ENCODE peak calls at places on chromosomes 3 and 15, in nine cellular contexts. G, F, U, N, Q, H, J, O and M are unnamed samples.

GRCh38 chr3:51932471-51933370 is 9.0 kb downstream of the RRP9 start:
- DNase-seq in H (no peak), J (no peak), F (no peak), N (no peak), U (no peak), O (no peak), Q (no peak), G (no peak), M (no peak)

GRCh38 chr15:38991701-38992100 is 427.1 kb upstream of the RASGRP1 start:
- DNase-seq in F (no peak), G (no peak), H (no peak), J (no peak), U (no peak), N (no peak), O (no peak), Q (no peak), M (no peak)

GRCh38 chr3:195094211-195094921 is 176.6 kb downstream of the XXYLT1 start:
- DNase-seq in O (no peak), J (no peak), N (no peak), G (no peak), Q (no peak), F (peak), U (peak), H (no peak), M (peak)

GRCh38 chr3:41199866-41200668 is 762 bp downstream of the CTNNB1 start:
- DNase-seq in Q (peak), J (peak), O (no peak), G (no peak), U (peak), H (no peak), F (no peak), N (peak), M (no peak)

GRCh38 chr3:28317438-28318022 is 31.0 kb upstream of the ZCWPW2 start:
- DNase-seq in Q (peak), F (no peak), G (no peak), H (no peak), U (peak), N (no peak), J (no peak), O (peak), M (no peak)

GRCh38 chr3:123652346-123652984 is 67.6 kb upstream of the HACD2 start:
- DNase-seq in Q (peak), H (no peak), F (peak), U (peak), O (peak), G (peak), N (no peak), J (peak), M (peak)

GRCh38 chr3:57604971-57605370 is 7.8 kb upstream of the ARF4 start:
- DNase-seq in F (no peak), G (no peak), N (no peak), O (no peak), Q (no peak), J (no peak), U (no peak), H (no peak), M (no peak)

GRCh38 chr3:70360985-70361384 is 48.5 kb upstream of the MDFIC2 start:
- DNase-seq in F (no peak), H (no peak), N (no peak), Q (peak), G (no peak), O (no peak), U (peak), J (no peak), M (no peak)

GRCh38 chr15:24848050-24848449 is 106.7 kb upstream of the SNRPN start:
- DNase-seq in U (no peak), G (no peak), N (no peak), J (peak), H (no peak), F (peak), O (no peak), Q (no peak), M (no peak)

GRCh38 chr3:1578105-1578833 is 485.4 kb downstream of the CNTN6 start:
- DNase-seq in G (no peak), F (no peak), N (no peak), Q (no peak), H (no peak), J (no peak), U (no peak), O (no peak), M (no peak)

GRCh38 chr3:3069723-3070122 is 40.5 kb downstream of the IL5RA start:
- DNase-seq in H (no peak), G (no peak), F (no peak), N (no peak), J (no peak), O (no peak), Q (peak), U (no peak), M (no peak)

GRCh38 chr15:57326196-57326595 is 50.1 kb upstream of the CGNL1 start:
- DNase-seq in U (no peak), G (no peak), J (no peak), Q (no peak), F (no peak), H (no peak), N (no peak), O (no peak), M (no peak)

GRCh38 chr15:68658151-68658550 is 79.4 kb downstream of the CORO2B start:
- DNase-seq in G (peak), F (peak), N (no peak), J (peak), U (no peak), O (no peak), H (no peak), Q (no peak), M (no peak)

GRCh38 chr15:74253276-74253921 is 17.3 kb downstream of the CCDC33 start:
- DNase-seq in G (no peak), U (peak), O (no peak), J (no peak), F (no peak), H (no peak), Q (peak), N (no peak), M (no peak)

GRCh38 chr3:123876858-123877257 is 7.3 kb downstream of the MYLK start:
- DNase-seq in J (no peak), G (no peak), U (no peak), N (no peak), O (no peak), Q (no peak), H (no peak), F (no peak), M (no peak)

GRCh38 chr3:182490601-182491485 is 302.5 kb upstream of the ATP11B start:
- DNase-seq in Q (peak), N (no peak), U (peak), F (no peak), G (peak), O (peak), J (no peak), H (no peak), M (no peak)

GRCh38 chr3:193831495-193832455 is 238.8 kb downstream of the OPA1 start:
- DNase-seq in F (no peak), Q (peak), G (peak), N (no peak), H (no peak), J (peak), U (peak), O (no peak), M (no peak)

GRCh38 chr3:146313411-146314111 is 62.7 kb upstream of the PLSCR4 start:
- DNase-seq in U (peak), Q (peak), F (no peak), O (no peak), N (no peak), J (no peak), G (no peak), H (no peak), M (no peak)

GRCh38 chr3:187259171-187259570 is 32.4 kb downstream of the MASP1 start:
- DNase-seq in H (no peak), G (no peak), N (no peak), O (no peak), J (no peak), Q (no peak), U (no peak), F (no peak), M (no peak)

GRCh38 chr3:48361928-48362327 is 10.1 kb upstream of the FBXW12 start:
- DNase-seq in Q (no peak), J (no peak), G (no peak), F (no peak), N (no peak), O (no peak), U (no peak), H (no peak), M (no peak)

GRCh38 chr15:83327041-83327440 is 42.6 kb upstream of the BNC1 start:
- DNase-seq in H (no peak), N (no peak), Q (peak), F (no peak), G (no peak), O (no peak), J (no peak), U (no peak), M (no peak)